ENCODE peak calls at places on chromosome 12, in nine cellular contexts. One of them, this sample, is unnamed.

GRCh38 chr12:12683725-12684124 is 12.3 kb downstream of the GPR19 start:
- DNase-seq in cardiac muscle cell: no peak
- DNase-seq in caudate nucleus: no peak
- DNase-seq in NCI-H2107: no peak
- DNase-seq in HTR-8/SVneo: no peak
- DNase-seq in stimulated activated naive CD8-positive, alpha-beta T cell treated with anti-CD3 and anti-CD28 coated beads, Interleukin-15, Interleukin-2, amounts not matched to agents 100 U/mL and 50 U/mL, for 24 hours: no peak
- DNase-seq in M059J: no peak
- DNase-seq in stimulated activated CD8-positive, alpha-beta memory T cell treated with anti-CD3 and anti-CD28 coated beads, Interleukin-7, amount 100 ng/mL, for 1 hour: no peak
- DNase-seq in GF-D8: no peak
- DNase-seq in this sample: peak; percentile 39

GRCh38 chr12:3523058-3523457 is 32.1 kb downstream of the PRMT8 start:
- DNase-seq in cardiac muscle cell: no peak
- DNase-seq in caudate nucleus: no peak
- DNase-seq in NCI-H2107: no peak
- DNase-seq in HTR-8/SVneo: no peak
- DNase-seq in stimulated activated naive CD8-positive, alpha-beta T cell treated with anti-CD3 and anti-CD28 coated beads, Interleukin-15, Interleukin-2, amounts not matched to agents 100 U/mL and 50 U/mL, for 24 hours: no peak
- DNase-seq in M059J: peak; percentile 3
- DNase-seq in stimulated activated CD8-positive, alpha-beta memory T cell treated with anti-CD3 and anti-CD28 coated beads, Interleukin-7, amount 100 ng/mL, for 1 hour: no peak
- DNase-seq in GF-D8: no peak
- DNase-seq in this sample: no peak

GRCh38 chr12:29691146-29691854 is 92.4 kb downstream of the TMTC1 start:
- DNase-seq in cardiac muscle cell: no peak
- DNase-seq in caudate nucleus: no peak
- DNase-seq in NCI-H2107: no peak
- DNase-seq in HTR-8/SVneo: no peak
- DNase-seq in stimulated activated naive CD8-positive, alpha-beta T cell treated with anti-CD3 and anti-CD28 coated beads, Interleukin-15, Interleukin-2, amounts not matched to agents 100 U/mL and 50 U/mL, for 24 hours: no peak
- DNase-seq in M059J: no peak
- DNase-seq in stimulated activated CD8-positive, alpha-beta memory T cell treated with anti-CD3 and anti-CD28 coated beads, Interleukin-7, amount 100 ng/mL, for 1 hour: no peak
- DNase-seq in GF-D8: peak; percentile 78
- DNase-seq in this sample: no peak

GRCh38 chr12:65779091-65779642 is 45.1 kb upstream of the HMGA2 start:
- DNase-seq in cardiac muscle cell: no peak
- DNase-seq in caudate nucleus: no peak
- DNase-seq in NCI-H2107: no peak
- DNase-seq in HTR-8/SVneo: no peak
- DNase-seq in stimulated activated naive CD8-positive, alpha-beta T cell treated with anti-CD3 and anti-CD28 coated beads, Interleukin-15, Interleukin-2, amounts not matched to agents 100 U/mL and 50 U/mL, for 24 hours: no peak
- DNase-seq in M059J: peak; percentile 63
- DNase-seq in stimulated activated CD8-positive, alpha-beta memory T cell treated with anti-CD3 and anti-CD28 coated beads, Interleukin-7, amount 100 ng/mL, for 1 hour: no peak
- DNase-seq in GF-D8: no peak
- DNase-seq in this sample: no peak

GRCh38 chr12:101078881-101079280 is 131.2 kb downstream of the SLC5A8 start:
- DNase-seq in cardiac muscle cell: no peak
- DNase-seq in caudate nucleus: no peak
- DNase-seq in NCI-H2107: no peak
- DNase-seq in HTR-8/SVneo: no peak
- DNase-seq in stimulated activated naive CD8-positive, alpha-beta T cell treated with anti-CD3 and anti-CD28 coated beads, Interleukin-15, Interleukin-2, amounts not matched to agents 100 U/mL and 50 U/mL, for 24 hours: no peak
- DNase-seq in M059J: no peak
- DNase-seq in stimulated activated CD8-positive, alpha-beta memory T cell treated with anti-CD3 and anti-CD28 coated beads, Interleukin-7, amount 100 ng/mL, for 1 hour: no peak
- DNase-seq in GF-D8: no peak
- DNase-seq in this sample: no peak

GRCh38 chr12:96338852-96339478 is 61.3 kb downstream of the CDK17 start:
- DNase-seq in cardiac muscle cell: no peak
- DNase-seq in caudate nucleus: no peak
- DNase-seq in NCI-H2107: no peak
- DNase-seq in HTR-8/SVneo: no peak
- DNase-seq in stimulated activated naive CD8-positive, alpha-beta T cell treated with anti-CD3 and anti-CD28 coated beads, Interleukin-15, Interleukin-2, amounts not matched to agents 100 U/mL and 50 U/mL, for 24 hours: no peak
- DNase-seq in M059J: no peak
- DNase-seq in stimulated activated CD8-positive, alpha-beta memory T cell treated with anti-CD3 and anti-CD28 coated beads, Interleukin-7, amount 100 ng/mL, for 1 hour: no peak
- DNase-seq in GF-D8: no peak
- DNase-seq in this sample: no peak

GRCh38 chr12:57569858-57570257 is 20.0 kb downstream of the KIF5A start:
- DNase-seq in cardiac muscle cell: no peak
- DNase-seq in caudate nucleus: no peak
- DNase-seq in NCI-H2107: no peak
- DNase-seq in HTR-8/SVneo: no peak
- DNase-seq in stimulated activated naive CD8-positive, alpha-beta T cell treated with anti-CD3 and anti-CD28 coated beads, Interleukin-15, Interleukin-2, amounts not matched to agents 100 U/mL and 50 U/mL, for 24 hours: no peak
- DNase-seq in M059J: no peak
- DNase-seq in stimulated activated CD8-positive, alpha-beta memory T cell treated with anti-CD3 and anti-CD28 coated beads, Interleukin-7, amount 100 ng/mL, for 1 hour: no peak
- DNase-seq in GF-D8: no peak
- DNase-seq in this sample: no peak

GRCh38 chr12:26091837-26092236 is 33.0 kb downstream of the BHLHE41 start:
- DNase-seq in cardiac muscle cell: peak; percentile 32
- DNase-seq in caudate nucleus: no peak
- DNase-seq in NCI-H2107: no peak
- DNase-seq in HTR-8/SVneo: no peak
- DNase-seq in stimulated activated naive CD8-positive, alpha-beta T cell treated with anti-CD3 and anti-CD28 coated beads, Interleukin-15, Interleukin-2, amounts not matched to agents 100 U/mL and 50 U/mL, for 24 hours: no peak
- DNase-seq in M059J: no peak
- DNase-seq in stimulated activated CD8-positive, alpha-beta memory T cell treated with anti-CD3 and anti-CD28 coated beads, Interleukin-7, amount 100 ng/mL, for 1 hour: no peak
- DNase-seq in GF-D8: no peak
- DNase-seq in this sample: no peak

GRCh38 chr12:56431850-56432249 is 17.4 kb downstream of the TIMELESS start:
- DNase-seq in cardiac muscle cell: no peak
- DNase-seq in caudate nucleus: no peak
- DNase-seq in NCI-H2107: no peak
- DNase-seq in HTR-8/SVneo: no peak
- DNase-seq in stimulated activated naive CD8-positive, alpha-beta T cell treated with anti-CD3 and anti-CD28 coated beads, Interleukin-15, Interleukin-2, amounts not matched to agents 100 U/mL and 50 U/mL, for 24 hours: no peak
- DNase-seq in M059J: no peak
- DNase-seq in stimulated activated CD8-positive, alpha-beta memory T cell treated with anti-CD3 and anti-CD28 coated beads, Interleukin-7, amount 100 ng/mL, for 1 hour: no peak
- DNase-seq in GF-D8: no peak
- DNase-seq in this sample: no peak

GRCh38 chr12:1593232-1594044 is 943 bp downstream of the FBXL14 start:
- DNase-seq in cardiac muscle cell: peak; percentile 65
- DNase-seq in caudate nucleus: no peak
- DNase-seq in NCI-H2107: no peak
- DNase-seq in HTR-8/SVneo: peak; percentile 53
- DNase-seq in stimulated activated naive CD8-positive, alpha-beta T cell treated with anti-CD3 and anti-CD28 coated beads, Interleukin-15, Interleukin-2, amounts not matched to agents 100 U/mL and 50 U/mL, for 24 hours: peak; percentile 57
- DNase-seq in M059J: peak; percentile 63
- DNase-seq in stimulated activated CD8-positive, alpha-beta memory T cell treated with anti-CD3 and anti-CD28 coated beads, Interleukin-7, amount 100 ng/mL, for 1 hour: peak; percentile 16
- DNase-seq in GF-D8: no peak
- DNase-seq in this sample: peak; percentile 57

GRCh38 chr12:14473707-14474287 is 93.9 kb downstream of the PLBD1 start:
- DNase-seq in cardiac muscle cell: no peak
- DNase-seq in caudate nucleus: no peak
- DNase-seq in NCI-H2107: no peak
- DNase-seq in HTR-8/SVneo: no peak
- DNase-seq in stimulated activated naive CD8-positive, alpha-beta T cell treated with anti-CD3 and anti-CD28 coated beads, Interleukin-15, Interleukin-2, amounts not matched to agents 100 U/mL and 50 U/mL, for 24 hours: no peak
- DNase-seq in M059J: peak; percentile 36
- DNase-seq in stimulated activated CD8-positive, alpha-beta memory T cell treated with anti-CD3 and anti-CD28 coated beads, Interleukin-7, amount 100 ng/mL, for 1 hour: no peak
- DNase-seq in GF-D8: no peak
- DNase-seq in this sample: peak; percentile 20

This sample was measured in SK-N-DZ.